ENCODE peak calls at places on chromosomes 4 and X, in ten cellular contexts. One of them, this sample, is unnamed.

GRCh38 chr4:168308912-168309311 is 9.6 kb downstream of the DDX60 start:
- DNase-seq in right atrium auricular region: no peak
- DNase-seq in thoracic aorta: no peak
- DNase-seq in uterus: no peak
- DNase-seq in ovary: no peak
- DNase-seq in progenitor cell of endocrine pancreas: no peak
- DNase-seq in retinal pigment epithelial cell: no peak
- DNase-seq in heart left ventricle: no peak
- DNase-seq in activated B cell treated with CpG ODN at 0.5 μM for 24 hours: no peak
- DNase-seq in Calu3: no peak
- DNase-seq in this sample: no peak

GRCh38 chr4:83054928-83055327 is 19.9 kb downstream of the COPS4 start:
- DNase-seq in uterus: no peak
- DNase-seq in heart left ventricle: no peak
- DNase-seq in activated B cell treated with CpG ODN at 0.5 μM for 24 hours: no peak
- DNase-seq in progenitor cell of endocrine pancreas: no peak
- DNase-seq in thoracic aorta: no peak
- DNase-seq in right atrium auricular region: no peak
- DNase-seq in ovary: no peak
- DNase-seq in Calu3: peak
- DNase-seq in retinal pigment epithelial cell: peak
- DNase-seq in this sample: no peak

GRCh38 chrX:136176399-136176825 is 29.1 kb downstream of the FHL1 start:
- DNase-seq in right atrium auricular region: no peak
- DNase-seq in progenitor cell of endocrine pancreas: no peak
- DNase-seq in activated B cell treated with CpG ODN at 0.5 μM for 24 hours: no peak
- DNase-seq in heart left ventricle: no peak
- DNase-seq in retinal pigment epithelial cell: no peak
- DNase-seq in uterus: peak
- DNase-seq in Calu3: no peak
- DNase-seq in thoracic aorta: no peak
- DNase-seq in ovary: peak
- DNase-seq in this sample: no peak

GRCh38 chr4:154491341-154491679 is 289 bp downstream of the DCHS2 start:
- DNase-seq in heart left ventricle: no peak
- DNase-seq in uterus: peak
- DNase-seq in retinal pigment epithelial cell: no peak
- DNase-seq in progenitor cell of endocrine pancreas: no peak
- DNase-seq in thoracic aorta: no peak
- DNase-seq in activated B cell treated with CpG ODN at 0.5 μM for 24 hours: no peak
- DNase-seq in ovary: no peak
- DNase-seq in right atrium auricular region: no peak
- DNase-seq in Calu3: no peak
- DNase-seq in this sample: no peak

GRCh38 chrX:54921427-54922021 is 900 bp downstream of the TRO start:
- DNase-seq in progenitor cell of endocrine pancreas: peak
- DNase-seq in heart left ventricle: peak
- DNase-seq in activated B cell treated with CpG ODN at 0.5 μM for 24 hours: peak
- DNase-seq in right atrium auricular region: no peak
- DNase-seq in ovary: peak
- DNase-seq in retinal pigment epithelial cell: no peak
- DNase-seq in thoracic aorta: no peak
- DNase-seq in Calu3: no peak
- DNase-seq in uterus: peak
- DNase-seq in this sample: no peak

GRCh38 chrX:2261838-2262678 is 238.7 kb downstream of the DHRSX start:
- DNase-seq in right atrium auricular region: no peak
- DNase-seq in heart left ventricle: no peak
- DNase-seq in Calu3: no peak
- DNase-seq in ovary: no peak
- DNase-seq in uterus: no peak
- DNase-seq in retinal pigment epithelial cell: peak
- DNase-seq in activated B cell treated with CpG ODN at 0.5 μM for 24 hours: no peak
- DNase-seq in thoracic aorta: no peak
- DNase-seq in progenitor cell of endocrine pancreas: no peak
- DNase-seq in this sample: no peak

GRCh38 chr4:32374201-32374600 is 1654.0 kb downstream of the PCDH7 start:
- DNase-seq in right atrium auricular region: no peak
- DNase-seq in activated B cell treated with CpG ODN at 0.5 μM for 24 hours: no peak
- DNase-seq in uterus: no peak
- DNase-seq in progenitor cell of endocrine pancreas: no peak
- DNase-seq in thoracic aorta: no peak
- DNase-seq in heart left ventricle: no peak
- DNase-seq in retinal pigment epithelial cell: no peak
- DNase-seq in ovary: no peak
- DNase-seq in Calu3: no peak
- DNase-seq in this sample: no peak

GRCh38 chrX:133892337-133892736 is 93.1 kb downstream of the GPC3 start:
- DNase-seq in uterus: no peak
- DNase-seq in activated B cell treated with CpG ODN at 0.5 μM for 24 hours: no peak
- DNase-seq in retinal pigment epithelial cell: no peak
- DNase-seq in thoracic aorta: no peak
- DNase-seq in Calu3: peak
- DNase-seq in right atrium auricular region: no peak
- DNase-seq in progenitor cell of endocrine pancreas: no peak
- DNase-seq in heart left ventricle: no peak
- DNase-seq in ovary: no peak
- DNase-seq in this sample: no peak

GRCh38 chr4:85913925-85914694 is 439.2 kb downstream of the ARHGAP24 start:
- DNase-seq in right atrium auricular region: no peak
- DNase-seq in ovary: no peak
- DNase-seq in Calu3: no peak
- DNase-seq in retinal pigment epithelial cell: no peak
- DNase-seq in uterus: no peak
- DNase-seq in heart left ventricle: no peak
- DNase-seq in activated B cell treated with CpG ODN at 0.5 μM for 24 hours: no peak
- DNase-seq in progenitor cell of endocrine pancreas: no peak
- DNase-seq in thoracic aorta: no peak
- DNase-seq in this sample: no peak

GRCh38 chrX:38214551-38214950 is 6.1 kb downstream of the SRPX start:
- DNase-seq in ovary: no peak
- DNase-seq in Calu3: no peak
- DNase-seq in heart left ventricle: no peak
- DNase-seq in thoracic aorta: no peak
- DNase-seq in activated B cell treated with CpG ODN at 0.5 μM for 24 hours: no peak
- DNase-seq in right atrium auricular region: no peak
- DNase-seq in progenitor cell of endocrine pancreas: no peak
- DNase-seq in uterus: no peak
- DNase-seq in retinal pigment epithelial cell: no peak
- DNase-seq in this sample: no peak

GRCh38 chr4:139734201-139734874 is 68.7 kb downstream of the MGST2 start:
- DNase-seq in Calu3: no peak
- DNase-seq in heart left ventricle: no peak
- DNase-seq in right atrium auricular region: peak
- DNase-seq in activated B cell treated with CpG ODN at 0.5 μM for 24 hours: no peak
- DNase-seq in retinal pigment epithelial cell: no peak
- DNase-seq in ovary: peak
- DNase-seq in progenitor cell of endocrine pancreas: no peak
- DNase-seq in uterus: peak
- DNase-seq in thoracic aorta: no peak
- DNase-seq in this sample: no peak

DNA sequence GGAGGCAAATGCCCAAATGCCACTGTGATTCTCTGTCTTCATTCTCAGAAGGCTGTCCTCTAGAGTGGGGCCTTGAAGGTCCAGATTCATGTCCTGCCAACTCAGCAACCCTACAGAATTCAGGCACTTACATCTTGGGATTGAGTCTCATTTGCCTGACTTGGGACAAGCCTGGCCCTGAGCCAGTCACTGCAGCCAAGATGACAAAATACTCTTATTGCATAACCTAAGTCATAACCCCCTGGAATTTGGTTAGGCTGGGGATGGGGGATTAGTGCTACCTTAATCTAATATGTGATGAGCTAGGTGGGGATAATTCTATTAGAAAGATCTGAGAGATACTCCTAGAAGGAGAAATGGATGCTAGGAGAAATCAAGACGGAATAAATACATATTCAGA is 100.6 kb downstream of the AREG start:
- DNase-seq in Calu3: peak
- DNase-seq in uterus: no peak
- DNase-seq in right atrium auricular region: peak
- DNase-seq in ovary: no peak
- DNase-seq in activated B cell treated with CpG ODN at 0.5 μM for 24 hours: no peak
- DNase-seq in thoracic aorta: no peak
- DNase-seq in progenitor cell of endocrine pancreas: no peak
- DNase-seq in retinal pigment epithelial cell: no peak
- DNase-seq in heart left ventricle: no peak
- DNase-seq in this sample: no peak
- TF ChIP-seq CTCF in Calu3: no peak
- TF ChIP-seq CTCF in uterus: no peak
- TF ChIP-seq CTCF in right atrium auricular region: no peak
- TF ChIP-seq CTCF in ovary: no peak
- TF ChIP-seq CTCF in activated B cell treated with CpG ODN at 0.5 μM for 24 hours: no peak
- TF ChIP-seq CTCF in thoracic aorta: no peak
- TF ChIP-seq CTCF in progenitor cell of endocrine pancreas: no peak
- TF ChIP-seq CTCF in retinal pigment epithelial cell: no peak
- TF ChIP-seq CTCF in heart left ventricle: no peak
- TF ChIP-seq CTCF in this sample: no peak

DNA sequence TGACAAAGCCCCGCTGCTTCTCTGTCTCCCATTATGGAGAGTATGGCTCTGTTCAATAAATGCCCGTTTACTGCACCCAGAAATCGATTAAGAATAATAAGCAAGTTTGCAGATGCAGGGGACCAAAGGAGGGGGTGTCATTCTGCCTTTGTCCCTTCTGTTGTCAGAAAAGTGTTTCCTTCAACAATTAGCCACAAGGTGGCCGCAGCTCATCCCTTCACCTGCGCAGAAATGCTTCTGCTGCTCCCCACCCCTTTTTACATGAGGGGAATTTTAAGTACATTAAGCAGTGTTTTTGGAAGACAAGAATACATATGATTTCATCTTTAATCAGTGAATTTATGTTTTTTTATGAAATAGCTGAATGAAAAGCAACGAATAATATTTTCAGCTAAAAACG is 175.6 kb upstream of the ARX start:
- DNase-seq in right atrium auricular region: no peak
- DNase-seq in activated B cell treated with CpG ODN at 0.5 μM for 24 hours: no peak
- DNase-seq in ovary: no peak
- DNase-seq in Calu3: no peak
- DNase-seq in heart left ventricle: no peak
- DNase-seq in uterus: no peak
- DNase-seq in thoracic aorta: no peak
- DNase-seq in retinal pigment epithelial cell: no peak
- DNase-seq in progenitor cell of endocrine pancreas: no peak
- DNase-seq in this sample: no peak
- TF ChIP-seq CTCF in right atrium auricular region: no peak
- TF ChIP-seq CTCF in activated B cell treated with CpG ODN at 0.5 μM for 24 hours: no peak
- TF ChIP-seq CTCF in ovary: no peak
- TF ChIP-seq CTCF in Calu3: peak
- TF ChIP-seq CTCF in heart left ventricle: no peak
- TF ChIP-seq CTCF in uterus: no peak
- TF ChIP-seq CTCF in thoracic aorta: no peak
- TF ChIP-seq CTCF in retinal pigment epithelial cell: no peak
- TF ChIP-seq CTCF in progenitor cell of endocrine pancreas: peak
- TF ChIP-seq CTCF in this sample: no peak

GRCh38 chr4:87506974-87507701 is 22.0 kb downstream of the SPARCL1 start:
- DNase-seq in ovary: no peak
- DNase-seq in thoracic aorta: no peak
- DNase-seq in heart left ventricle: no peak
- DNase-seq in right atrium auricular region: no peak
- DNase-seq in progenitor cell of endocrine pancreas: no peak
- DNase-seq in Calu3: no peak
- DNase-seq in retinal pigment epithelial cell: peak
- DNase-seq in uterus: no peak
- DNase-seq in activated B cell treated with CpG ODN at 0.5 μM for 24 hours: no peak
- DNase-seq in this sample: no peak

GRCh38 chr4:87511500-87511899 is 17.7 kb downstream of the SPARCL1 start:
- DNase-seq in Calu3: no peak
- DNase-seq in heart left ventricle: no peak
- DNase-seq in progenitor cell of endocrine pancreas: no peak
- DNase-seq in thoracic aorta: no peak
- DNase-seq in retinal pigment epithelial cell: no peak
- DNase-seq in ovary: no peak
- DNase-seq in uterus: no peak
- DNase-seq in activated B cell treated with CpG ODN at 0.5 μM for 24 hours: no peak
- DNase-seq in right atrium auricular region: no peak
- DNase-seq in this sample: no peak

GRCh38 chr4:87510747-87511146 is 18.4 kb downstream of the SPARCL1 start:
- DNase-seq in ovary: no peak
- DNase-seq in right atrium auricular region: no peak
- DNase-seq in activated B cell treated with CpG ODN at 0.5 μM for 24 hours: no peak
- DNase-seq in retinal pigment epithelial cell: no peak
- DNase-seq in thoracic aorta: no peak
- DNase-seq in progenitor cell of endocrine pancreas: no peak
- DNase-seq in uterus: no peak
- DNase-seq in heart left ventricle: no peak
- DNase-seq in Calu3: no peak
- DNase-seq in this sample: no peak

GRCh38 chr4:87502580-87503238 is 26.5 kb downstream of the SPARCL1 start:
- DNase-seq in activated B cell treated with CpG ODN at 0.5 μM for 24 hours: no peak
- DNase-seq in right atrium auricular region: no peak
- DNase-seq in ovary: no peak
- DNase-seq in Calu3: no peak
- DNase-seq in progenitor cell of endocrine pancreas: no peak
- DNase-seq in thoracic aorta: no peak
- DNase-seq in heart left ventricle: no peak
- DNase-seq in uterus: no peak
- DNase-seq in retinal pigment epithelial cell: peak
- DNase-seq in this sample: no peak

GRCh38 chr4:87505862-87506261 is 23.3 kb downstream of the SPARCL1 start:
- DNase-seq in right atrium auricular region: no peak
- DNase-seq in retinal pigment epithelial cell: no peak
- DNase-seq in progenitor cell of endocrine pancreas: no peak
- DNase-seq in uterus: no peak
- DNase-seq in ovary: no peak
- DNase-seq in heart left ventricle: no peak
- DNase-seq in activated B cell treated with CpG ODN at 0.5 μM for 24 hours: no peak
- DNase-seq in Calu3: no peak
- DNase-seq in thoracic aorta: no peak
- DNase-seq in this sample: no peak
- TF ChIP-seq CTCF in right atrium auricular region: no peak
- TF ChIP-seq CTCF in retinal pigment epithelial cell: peak
- TF ChIP-seq CTCF in progenitor cell of endocrine pancreas: no peak
- TF ChIP-seq CTCF in uterus: no peak
- TF ChIP-seq CTCF in ovary: no peak
- TF ChIP-seq CTCF in heart left ventricle: peak
- TF ChIP-seq CTCF in activated B cell treated with CpG ODN at 0.5 μM for 24 hours: no peak
- TF ChIP-seq CTCF in Calu3: no peak
- TF ChIP-seq CTCF in thoracic aorta: no peak
- TF ChIP-seq CTCF in this sample: no peak

DNA sequence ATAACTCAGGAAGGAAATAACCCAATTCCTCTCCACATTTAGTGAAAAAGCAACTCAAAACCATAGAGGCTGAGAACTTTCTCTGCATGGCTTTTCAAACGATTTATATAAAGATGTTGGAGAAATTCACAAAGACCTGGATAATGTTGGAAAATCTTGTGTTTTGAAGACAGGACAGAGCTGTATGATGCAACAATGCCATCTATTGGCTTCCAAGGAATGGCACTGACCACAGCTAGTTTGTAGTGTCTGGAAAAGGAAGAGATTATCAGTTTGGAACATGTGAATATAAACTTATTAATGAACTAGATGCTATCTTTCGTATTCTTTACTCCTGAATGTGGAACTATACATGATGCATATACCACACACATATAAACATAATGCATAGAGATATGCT is 503.6 kb downstream of the IL1RAPL1 start:
- DNase-seq in Calu3: no peak
- DNase-seq in activated B cell treated with CpG ODN at 0.5 μM for 24 hours: no peak
- DNase-seq in thoracic aorta: no peak
- DNase-seq in ovary: no peak
- DNase-seq in heart left ventricle: no peak
- DNase-seq in progenitor cell of endocrine pancreas: no peak
- DNase-seq in retinal pigment epithelial cell: no peak
- DNase-seq in uterus: no peak
- DNase-seq in right atrium auricular region: no peak
- DNase-seq in this sample: no peak
- TF ChIP-seq CTCF in Calu3: no peak
- TF ChIP-seq CTCF in activated B cell treated with CpG ODN at 0.5 μM for 24 hours: no peak
- TF ChIP-seq CTCF in thoracic aorta: no peak
- TF ChIP-seq CTCF in ovary: no peak
- TF ChIP-seq CTCF in heart left ventricle: peak
- TF ChIP-seq CTCF in progenitor cell of endocrine pancreas: peak
- TF ChIP-seq CTCF in retinal pigment epithelial cell: peak
- TF ChIP-seq CTCF in uterus: no peak
- TF ChIP-seq CTCF in right atrium auricular region: no peak
- TF ChIP-seq CTCF in this sample: no peak